ENCODE peak calls at places on chromosomes 12 and 14, in ten cellular contexts. O is adrenal gland; I is cardiac muscle cell; N is thyroid gland; P is CD8-positive, alpha-beta T cell; Y is prostate gland; B is heart right ventricle; S is PC-9; Z is hepatocyte; W is colonic mucosa. H is an unnamed sample.

GRCh38 chr12:10722502-10722904 is 620 bp downstream of the YBX3 start:
- DNase-seq in O (peak; percentile 58), I (peak; percentile 70), N (peak; percentile 48), P (peak; percentile 39), Y (no peak), B (peak; percentile 50), S (peak; percentile 65), Z (peak; percentile 81), W (peak; percentile 47), H (no peak)

GRCh38 chr14:76056128-76056527 is 70.6 kb downstream of the IFT43 start:
- DNase-seq in O (no peak), I (peak; percentile 19), N (no peak), P (no peak), Y (no peak), B (no peak), S (no peak), Z (no peak), W (no peak), H (no peak)

GRCh38 chr14:84409435-84409834 is 1120.5 kb upstream of the FLRT2 start:
- DNase-seq in O (no peak), I (peak; percentile 46), N (no peak), P (no peak), Y (no peak), B (no peak), S (no peak), Z (no peak), W (no peak), H (no peak)

GRCh38 chr12:88944403-88944802 is 364.1 kb upstream of the KITLG start:
- DNase-seq in O (no peak), I (peak; percentile 53), N (no peak), P (no peak), Y (no peak), B (no peak), S (peak; percentile 9), Z (no peak), W (no peak), H (no peak)

GRCh38 chr12:15001733-15002471 is 29.1 kb downstream of the PDE6H start:
- DNase-seq in O (no peak), I (peak; percentile 77), N (peak; percentile 51), P (no peak), Y (peak; percentile 55), B (peak; percentile 40), S (no peak), Z (peak; percentile 60), W (no peak), H (no peak)

GRCh38 chr12:83121886-83122622 is 435.3 kb downstream of the TMTC2 start:
- DNase-seq in O (no peak), I (no peak), N (no peak), P (no peak), Y (no peak), B (no peak), S (no peak), Z (no peak), W (no peak), H (no peak)

GRCh38 chr12:132354211-132354981 is 25.0 kb upstream of the GALNT9 start:
- DNase-seq in O (no peak), I (peak; percentile 4), N (no peak), P (no peak), Y (no peak), B (no peak), S (no peak), Z (no peak), W (no peak), H (no peak)

GRCh38 chr12:89574736-89575208 is 48.9 kb upstream of the POC1B start:
- DNase-seq in O (peak; percentile 18), I (peak; percentile 87), N (peak; percentile 43), P (no peak), Y (no peak), B (no peak), S (no peak), Z (peak; percentile 28), W (no peak), H (no peak)

DNA sequence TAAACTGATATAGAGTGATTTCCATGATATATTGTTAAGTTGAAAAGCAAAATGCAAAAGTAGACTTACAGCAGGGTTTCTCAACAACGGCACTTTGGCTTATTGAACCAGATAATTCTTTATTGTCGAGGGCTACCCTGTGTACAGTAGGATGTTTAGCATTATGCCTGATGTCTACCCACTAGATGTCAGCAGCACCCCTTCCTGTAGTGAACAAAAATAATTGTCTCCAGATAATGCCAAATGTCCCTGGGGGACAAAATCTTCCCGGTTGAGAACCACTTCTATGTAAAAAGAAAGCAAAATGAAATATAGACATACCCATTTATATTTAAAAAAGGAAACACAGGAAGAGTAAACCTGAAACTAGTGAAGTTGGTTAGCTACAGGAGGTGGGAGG is 32.4 kb downstream of the ABCD2 start:
- DNase-seq in O (no peak), I (peak; percentile 22), N (no peak), P (no peak), Y (no peak), B (no peak), S (no peak), Z (no peak), W (no peak), H (no peak)
- TF ChIP-seq CTCF in O (peak; percentile 34), I (peak; percentile 12), N (no peak), P (peak; percentile 53), Y (no peak), B (peak; percentile 44), S (peak; percentile 34), Z (peak; percentile 13), W (no peak), H (peak; percentile 38)

DNA sequence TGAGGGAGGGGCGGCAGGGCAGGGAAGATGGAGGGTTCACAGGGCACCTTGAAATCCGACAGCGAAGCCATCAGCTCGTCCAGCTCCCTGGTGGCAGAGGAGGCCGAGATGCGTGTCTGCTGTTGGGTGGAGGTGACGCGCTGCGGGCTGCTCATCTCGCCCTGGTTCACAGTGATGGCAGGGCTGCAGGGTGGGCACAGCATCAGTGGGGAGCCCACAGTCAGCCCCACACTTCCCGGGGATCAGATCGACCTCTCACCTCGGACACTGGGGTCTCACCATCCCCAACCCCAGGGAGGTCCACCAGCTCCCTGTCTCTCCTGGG is 20.6 kb upstream of the RPLP0 start:
- DNase-seq in O (no peak), I (no peak), N (no peak), P (no peak), Y (no peak), B (no peak), S (no peak), Z (no peak), W (no peak), H (no peak)
- H3K27ac ChIP-seq in O (no peak overlapping the region), I (no peak overlapping the region), N (no peak overlapping the region), P (no peak overlapping the region), Y (no peak overlapping the region), B (no peak overlapping the region), S (no peak overlapping the region), Z (no peak overlapping the region), W (no peak overlapping the region), H (no peak overlapping the region)

DNA sequence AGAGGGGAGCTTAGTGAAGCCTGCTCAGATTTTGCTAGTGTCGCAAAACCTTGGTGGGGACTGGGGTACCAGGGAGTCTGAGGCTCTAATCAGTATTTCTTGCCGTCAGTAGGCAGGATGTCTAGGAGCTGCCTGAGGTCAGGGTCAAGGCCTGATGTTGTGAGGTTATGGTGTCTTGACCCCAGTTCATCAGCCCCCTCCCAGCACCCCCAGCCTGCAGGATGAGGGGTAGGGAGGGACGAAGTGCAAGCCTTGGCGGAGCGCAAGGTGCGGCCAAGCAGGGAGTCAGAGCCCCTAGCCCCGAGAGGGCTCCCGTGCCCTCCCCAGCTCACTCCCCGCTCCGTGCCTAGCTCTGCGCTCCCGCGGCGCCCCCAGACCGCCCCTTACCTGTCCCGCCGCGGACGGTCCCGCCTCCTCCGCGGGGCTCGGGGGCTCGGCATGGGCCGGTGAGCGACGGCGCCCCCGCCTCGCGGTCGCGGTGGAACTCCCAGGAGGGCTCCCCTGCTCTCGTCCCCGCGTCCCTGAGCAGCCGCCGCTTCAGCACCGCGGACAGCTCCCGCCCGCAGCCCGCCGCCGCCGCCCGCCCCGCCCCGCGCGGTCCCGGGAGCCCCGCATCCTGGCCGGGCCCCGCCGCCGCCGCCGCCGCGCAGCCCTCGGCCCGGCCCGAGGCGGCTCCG is 347 bp downstream of the SYNDIG1L start:
- DNase-seq in O (peak; percentile 46), I (peak; percentile 18), N (peak; percentile 34), P (peak; percentile 37), Y (no peak), B (peak; percentile 50), S (no peak), Z (peak; percentile 73), W (peak; percentile 25), H (no peak)
- H3K4me3 ChIP-seq in O (peak overlapping the region; percentile 41), I (peak overlapping the region; percentile 26), N (no peak overlapping the region), P (no peak overlapping the region), Y (no peak overlapping the region), B (no peak overlapping the region), S (no peak overlapping the region), Z (no peak overlapping the region), W (no peak overlapping the region), H (peak overlapping the region; percentile 27)

GRCh38 chr14:35435177-35435576 is 30.6 kb upstream of the NFKBIA start:
- DNase-seq in O (no peak), I (no peak), N (no peak), P (no peak), Y (no peak), B (no peak), S (no peak), Z (no peak), W (no peak), H (no peak)

GRCh38 chr14:35444104-35444503 is 39.6 kb upstream of the NFKBIA start:
- DNase-seq in O (no peak), I (no peak), N (no peak), P (no peak), Y (no peak), B (no peak), S (no peak), Z (no peak), W (no peak), H (peak; percentile 10)

GRCh38 chr14:35441160-35441559 is 36.6 kb upstream of the NFKBIA start:
- DNase-seq in O (no peak), I (no peak), N (no peak), P (no peak), Y (no peak), B (no peak), S (no peak), Z (no peak), W (no peak), H (peak; percentile 8)

DNA sequence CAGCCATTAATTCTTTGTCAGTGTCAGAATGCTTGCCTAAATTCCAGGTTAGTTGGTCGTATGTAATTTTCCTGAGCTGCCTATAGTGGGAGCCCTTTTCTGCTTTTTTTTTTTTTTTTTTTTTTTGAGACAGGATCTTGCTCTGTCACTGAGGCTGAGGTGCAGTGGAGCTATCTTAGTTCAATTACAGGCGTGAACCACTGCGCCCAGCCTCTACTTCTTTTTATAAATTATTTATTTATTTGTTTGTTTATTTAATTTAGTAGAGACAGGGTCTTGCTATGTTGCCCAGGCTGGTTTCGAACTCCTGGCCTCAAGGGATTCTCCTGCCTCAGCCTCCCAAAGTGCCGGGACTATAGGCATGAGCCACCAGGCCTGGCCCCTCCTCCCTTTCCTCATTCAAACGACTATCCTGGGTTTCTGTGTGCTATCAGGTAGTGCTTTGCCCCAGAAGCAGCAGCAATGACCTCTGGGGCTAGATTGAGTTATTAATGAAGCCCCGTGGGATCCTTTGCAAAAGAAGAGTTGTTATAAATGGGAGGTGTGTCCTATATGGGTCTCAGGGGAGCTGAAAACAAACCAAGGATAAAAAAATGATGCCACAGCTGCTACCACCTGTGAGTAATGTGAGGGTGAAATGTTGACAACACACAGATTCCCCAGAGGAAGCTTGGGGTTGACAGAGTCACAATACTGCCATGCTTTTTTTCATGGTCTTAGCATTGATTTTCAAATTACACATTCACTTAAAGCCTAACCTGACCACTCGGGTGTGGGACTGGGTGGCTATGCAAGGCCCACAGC is 34.6 kb upstream of the NFKBIA start:
- DNase-seq in O (no peak), I (peak; percentile 12), N (no peak), P (no peak), Y (no peak), B (no peak), S (no peak), Z (no peak), W (no peak), H (peak; percentile 53)
- TF ChIP-seq CTCF in O (peak; percentile 49), I (peak; percentile 54), N (peak; percentile 27), P (no peak), Y (no peak), B (peak; percentile 22), S (peak; percentile 61), Z (peak; percentile 48), W (peak; percentile 26), H (no peak)

H was measured in esophagus muscularis mucosa.